ENCODE peak calls at places on chromosomes 2 and 18, in nine cellular contexts. X, Q, O, T, V, P, S, F and J are unnamed samples.

GRCh38 chr18:51028201-51028805 is 1.7 kb upstream of the SMAD4 start:
- DNase-seq in X (no peak), Q (no peak), O (no peak), T (no peak), V (no peak), P (no peak), S (peak), F (peak), J (peak)

GRCh38 chr2:46645681-46646162 is 166.4 kb downstream of the TMEM247 start:
- DNase-seq in X (no peak), Q (no peak), O (no peak), T (no peak), V (no peak), P (peak), S (no peak), F (peak), J (no peak)

GRCh38 chr2:148546270-148546669 is 98.3 kb upstream of the EPC2 start:
- DNase-seq in X (no peak), Q (no peak), O (no peak), T (no peak), V (no peak), P (no peak), S (no peak), F (no peak), J (no peak)

GRCh38 chr2:9473985-9474360 is 378 bp upstream of the IAH1 start:
- DNase-seq in X (peak), Q (no peak), O (peak), T (no peak), V (peak), P (peak), S (no peak), F (no peak), J (peak)

GRCh38 chr2:60554649-60555065 is 1.2 kb upstream of the BCL11A start:
- DNase-seq in X (no peak), Q (peak), O (no peak), T (no peak), V (no peak), P (no peak), S (no peak), F (peak), J (no peak)

GRCh38 chr2:10407841-10408648 is 40.1 kb downstream of the ODC1 start:
- DNase-seq in X (peak), Q (peak), O (peak), T (peak), V (peak), P (peak), S (no peak), F (no peak), J (peak)

GRCh38 chr2:71461304-71461671 is 7.9 kb downstream of the DYSF start:
- DNase-seq in X (no peak), Q (no peak), O (no peak), T (no peak), V (no peak), P (no peak), S (no peak), F (no peak), J (no peak)

GRCh38 chr2:149561309-149561926 is 26.2 kb downstream of the MMADHC start:
- DNase-seq in X (no peak), Q (peak), O (peak), T (no peak), V (peak), P (no peak), S (peak), F (peak), J (peak)

GRCh38 chr2:212777020-212777491 is 238.5 kb upstream of the ERBB4 start:
- DNase-seq in X (no peak), Q (peak), O (peak), T (no peak), V (peak), P (no peak), S (peak), F (peak), J (peak)

GRCh38 chr18:7637269-7637668 is 70.2 kb downstream of the PTPRM start:
- DNase-seq in X (no peak), Q (no peak), O (no peak), T (no peak), V (no peak), P (no peak), S (no peak), F (no peak), J (no peak)

GRCh38 chr2:37576831-37577230 is 94.6 kb downstream of the CDC42EP3 start:
- DNase-seq in X (no peak), Q (no peak), O (no peak), T (no peak), V (no peak), P (no peak), S (no peak), F (no peak), J (no peak)